ENCODE peak calls at places on chromosome 2, in eight cellular contexts. G is endodermal cell; T is RWPE2; F is CD8-positive, alpha-beta memory T cell; X is gastrocnemius medialis; J is mammary epithelial cell; Z is small intestine; E is brain microvascular endothelial cell. P is an unnamed sample.

GRCh38 chr2:44897406-44897805 is 44.1 kb upstream of the SIX3 start:
- DNase-seq in E (no peak), T (no peak), Z (no peak), J (no peak), G (no peak), X (no peak), F (no peak), P (no peak)

GRCh38 chr2:234348081-234348480 is 148.8 kb downstream of the ARL4C start:
- DNase-seq in F (no peak), E (no peak), Z (no peak), G (no peak), T (no peak), J (no peak), X (no peak), P (no peak)

GRCh38 chr2:150134223-150134858 is 353.1 kb downstream of the RND3 start:
- DNase-seq in T (no peak), E (no peak), G (no peak), J (no peak), X (no peak), F (no peak), Z (no peak), P (no peak)

GRCh38 chr2:231642631-231643493 is 50.2 kb downstream of the TEX44 start:
- DNase-seq in X (peak; percentile 94), J (peak; percentile 99), Z (peak; percentile 91), E (peak; percentile 90), T (peak; percentile 95), F (peak; percentile 32), G (no peak), P (no peak)

GRCh38 chr2:235672720-235673119 is 178.9 kb downstream of the AGAP1 start:
- DNase-seq in Z (no peak), T (no peak), G (no peak), X (no peak), F (no peak), E (no peak), J (no peak), P (no peak)

GRCh38 chr2:70977605-70978205 is 725 bp upstream of the ANKRD53 start:
- DNase-seq in T (no peak), F (no peak), X (no peak), Z (peak; percentile 46), J (peak; percentile 83), E (peak; percentile 72), G (no peak), P (no peak)

GRCh38 chr2:10489842-10490555 is 41.9 kb upstream of the ODC1 start:
- DNase-seq in Z (no peak), G (no peak), F (no peak), J (peak; percentile 14), T (no peak), X (no peak), E (peak; percentile 40), P (peak; percentile 27)

GRCh38 chr2:71042287-71042686 is 26.2 kb upstream of the NAGK start:
- DNase-seq in T (no peak), F (no peak), G (no peak), Z (no peak), E (no peak), J (no peak), X (no peak), P (no peak)

GRCh38 chr2:229273384-229274338 is 2.6 kb upstream of the PID1 start:
- DNase-seq in J (peak; percentile 72), G (peak; percentile 91), F (no peak), E (peak; percentile 72), T (no peak), X (peak; percentile 13), Z (peak; percentile 88), P (peak; percentile 96)

GRCh38 chr2:144452169-144453038 is 67.5 kb downstream of the ZEB2 start:
- DNase-seq in X (no peak), G (peak; percentile 79), E (peak; percentile 53), F (no peak), T (no peak), Z (no peak), J (no peak), P (peak; percentile 95)

GRCh38 chr2:16654775-16655456 is 10.7 kb downstream of the CYRIA start:
- DNase-seq in T (no peak), J (no peak), F (no peak), E (no peak), Z (no peak), X (no peak), G (peak; percentile 22), P (no peak)

GRCh38 chr2:98547092-98547798 is 61.1 kb downstream of the COA5 start:
- DNase-seq in E (no peak), G (peak; percentile 10), X (no peak), F (no peak), T (no peak), Z (no peak), J (no peak), P (no peak)

GRCh38 chr2:204900487-204900886 is 355.2 kb downstream of the PARD3B start:
- DNase-seq in X (no peak), E (no peak), T (no peak), G (no peak), J (peak; percentile 50), F (no peak), Z (no peak), P (no peak)

GRCh38 chr2:38262514-38262871 is 114.6 kb downstream of the ATL2 start:
- DNase-seq in T (no peak), X (no peak), Z (no peak), J (no peak), G (peak; percentile 53), E (no peak), F (no peak), P (no peak)

GRCh38 chr2:72781500-72781899 is 44.3 kb downstream of the EXOC6B start:
- DNase-seq in Z (no peak), G (no peak), F (no peak), T (no peak), J (no peak), X (no peak), E (no peak), P (peak; percentile 37)

GRCh38 chr2:59066787-59067399 is 825.8 kb upstream of the FANCL start:
- DNase-seq in J (no peak), X (no peak), Z (no peak), E (no peak), T (no peak), F (no peak), G (no peak), P (no peak)

GRCh38 chr2:18243831-18244230 is 316.6 kb downstream of the RDH14 start:
- DNase-seq in X (no peak), G (no peak), F (no peak), J (no peak), E (no peak), Z (no peak), T (no peak), P (no peak)

DNA sequence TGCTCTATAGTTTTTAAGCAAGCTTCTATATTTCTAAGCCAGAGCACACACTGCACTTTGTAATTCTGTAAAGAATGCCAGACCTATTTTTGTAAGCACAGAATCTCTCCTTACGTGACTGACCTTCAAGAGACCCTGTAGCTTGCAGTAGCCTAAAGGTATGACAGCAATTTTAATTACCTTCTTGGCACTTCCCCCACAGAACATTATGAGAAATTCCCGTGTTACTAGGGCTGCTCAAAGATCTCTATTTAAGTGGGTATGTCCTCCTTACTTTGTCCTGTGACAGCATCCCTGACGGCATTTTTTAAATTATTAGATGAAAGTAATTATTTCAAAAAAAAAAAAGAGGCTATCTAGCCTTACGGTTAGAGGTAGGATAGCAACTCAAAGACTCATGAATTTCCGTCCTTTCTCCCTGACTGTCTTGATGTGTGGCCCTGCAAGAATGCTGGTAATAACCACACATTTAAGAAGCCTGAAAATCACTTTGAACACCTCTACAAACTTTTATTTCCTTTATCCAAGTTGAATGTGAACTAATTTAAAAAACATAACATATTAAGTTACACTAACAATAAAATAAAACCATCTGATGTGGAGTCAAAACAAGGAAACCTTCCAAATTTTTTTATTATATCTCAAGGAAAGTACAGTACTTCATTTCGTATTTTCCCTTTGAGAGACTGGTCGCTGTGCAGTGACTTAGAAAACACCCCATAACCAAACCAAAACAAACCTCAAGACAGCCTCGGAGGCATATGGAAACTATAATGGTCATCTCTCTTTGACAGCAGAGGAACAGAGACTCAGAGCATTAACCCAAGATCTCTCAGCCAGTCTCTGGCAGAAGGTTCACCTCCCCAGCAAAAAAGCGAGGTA is 54.9 kb downstream of the THUMPD2 start:
- DNase-seq in J (no peak), G (no peak), E (no peak), X (no peak), Z (no peak), F (no peak), T (no peak), P (peak; percentile 75)
- H3K27ac ChIP-seq in J (no peak overlapping the region), G (no peak overlapping the region), E (no peak overlapping the region), X (peak overlapping the region; percentile 39), Z (no peak overlapping the region), F (no peak overlapping the region), T (no peak overlapping the region), P (no peak overlapping the region)

GRCh38 chr2:46031124-46031523 is 266.1 kb upstream of the EPAS1 start:
- DNase-seq in F (no peak), X (no peak), J (no peak), T (no peak), G (no peak), Z (no peak), E (no peak), P (no peak)
- H3K27ac ChIP-seq in F (no peak overlapping the region), X (no peak overlapping the region), J (no peak overlapping the region), T (no peak overlapping the region), G (no peak overlapping the region), Z (no peak overlapping the region), E (no peak overlapping the region), P (no peak overlapping the region)

DNA sequence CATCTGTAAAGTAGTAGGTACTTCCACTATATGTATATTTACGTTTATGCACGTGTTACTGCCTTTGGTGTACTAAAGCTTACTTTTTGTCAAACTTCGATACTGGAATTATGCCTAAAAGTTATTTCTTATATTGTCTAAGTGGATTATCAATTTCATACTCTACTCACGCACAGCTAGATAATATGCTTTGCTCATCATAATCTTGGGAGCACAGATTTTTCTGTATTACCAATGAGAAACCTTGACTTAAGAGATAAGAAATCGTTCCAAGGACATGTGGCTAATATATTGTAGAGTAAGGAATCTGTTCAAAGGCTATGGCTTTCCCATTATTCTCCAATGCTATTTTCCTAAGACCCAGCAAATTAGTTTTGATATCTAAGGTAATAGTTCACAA is 6.5 kb downstream of the HSPE1 start:
- DNase-seq in J (no peak), E (no peak), G (no peak), X (no peak), F (no peak), T (no peak), Z (no peak), P (no peak)
- H3K27ac ChIP-seq in J (no peak overlapping the region), E (no peak overlapping the region), G (no peak overlapping the region), X (no peak overlapping the region), F (no peak overlapping the region), T (no peak overlapping the region), Z (no peak overlapping the region), P (no peak overlapping the region)

DNA sequence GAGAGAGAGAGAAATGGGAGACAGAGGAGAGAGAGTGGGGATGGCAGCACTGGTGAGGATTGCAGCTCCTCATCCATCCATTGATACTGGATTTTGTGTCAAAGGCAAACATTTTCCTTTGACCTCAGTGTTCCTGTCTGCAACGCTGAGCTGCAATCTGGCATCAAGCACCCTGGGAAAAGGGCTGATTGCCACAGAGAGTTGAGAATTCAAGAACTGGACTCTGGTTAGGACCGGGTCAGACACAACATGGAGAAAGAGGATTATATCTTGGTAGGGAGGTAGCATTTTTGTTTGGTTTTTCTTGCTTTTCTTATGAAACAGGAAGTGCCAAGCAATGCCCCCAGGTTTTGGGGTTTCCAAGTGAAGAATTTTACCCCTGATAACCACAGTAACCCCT is 81.9 kb upstream of the PKDCC start:
- DNase-seq in Z (no peak), T (no peak), J (no peak), X (no peak), E (no peak), G (no peak), F (no peak), P (no peak)
- H3K27ac ChIP-seq in Z (peak overlapping the region; percentile 12), T (no peak overlapping the region), J (no peak overlapping the region), X (peak overlapping the region; percentile 71), E (peak overlapping the region; percentile 67), G (no peak overlapping the region), F (no peak overlapping the region), P (no peak overlapping the region)

P was measured in mesendoderm.